ENCODE peak calls at places on chromosomes 2 and 18, in seven cellular contexts. O is heart left ventricle, Z is lower lobe of right lung, Y is GM12878, P is colonic mucosa, H is left ventricle myocardium inferior, D is MM.1S. J is an unnamed sample. For H3K4me1, the result is how much of the 10 kb centered on the place peaks cover.

GRCh38 chr2:170848587-170848986 is 31.9 kb downstream of the GAD1 start:
- DNase-seq in O (no peak), Z (no peak), Y (no peak), P (no peak), H (no peak), D (no peak), J (no peak)

GRCh38 chr2:192957425-192957824 is 762.7 kb upstream of the TMEFF2 start:
- DNase-seq in O (no peak), Z (no peak), Y (no peak), P (no peak), H (no peak), D (no peak), J (no peak)

GRCh38 chr2:42124051-42124813 is 44.9 kb upstream of the EML4 start:
- DNase-seq in O (no peak), Z (no peak), Y (peak), P (no peak), H (no peak), D (peak), J (no peak)

GRCh38 chr2:237427807-237428506 is 14.0 kb upstream of the COL6A3 start:
- DNase-seq in O (no peak), Z (no peak), Y (peak), P (no peak), H (no peak), D (peak), J (no peak)

GRCh38 chr2:62443886-62444285 is 62.1 kb downstream of the TMEM17 start:
- DNase-seq in O (no peak), Z (no peak), Y (no peak), P (no peak), H (no peak), D (no peak), J (no peak)

GRCh38 chr18:58761241-58761969 is 90.1 kb downstream of the MALT1 start:
- DNase-seq in O (peak), Z (no peak), Y (peak), P (peak), H (no peak), D (peak), J (no peak)

GRCh38 chr2:77823028-77823427 is 300.9 kb upstream of the LRRTM4 start:
- DNase-seq in O (no peak), Z (no peak), Y (no peak), P (no peak), H (no peak), D (no peak), J (no peak)

GRCh38 chr2:96231316-96231715 is 22.7 kb upstream of the STARD7 start:
- DNase-seq in O (no peak), Z (no peak), Y (no peak), P (no peak), H (no peak), D (no peak), J (no peak)

GRCh38 chr18:79695269-79695668 is 15.7 kb downstream of the CTDP1 start:
- DNase-seq in O (no peak), Z (peak), Y (no peak), P (no peak), H (no peak), D (no peak), J (no peak)

GRCh38 chr18:38198956-38199355 is 633.4 kb upstream of the CELF4 start:
- DNase-seq in O (no peak), Z (no peak), Y (no peak), P (no peak), H (no peak), D (no peak), J (no peak)

GRCh38 chr2:160803881-160804280 is 310.3 kb upstream of the RBMS1 start:
- DNase-seq in O (no peak), Z (no peak), Y (no peak), P (no peak), H (no peak), D (no peak), J (no peak)

GRCh38 chr18:32724071-32724696 is 48.6 kb downstream of the KLHL14 start:
- DNase-seq in O (no peak), Z (no peak), Y (no peak), P (no peak), H (no peak), D (no peak), J (no peak)

GRCh38 chr2:154900963-154901517 is 202.5 kb downstream of the KCNJ3 start:
- DNase-seq in O (no peak), Z (no peak), Y (no peak), P (no peak), H (no peak), D (no peak), J (no peak)

GRCh38 chr2:54899576-54900200 is 150.6 kb downstream of the RTN4 start:
- DNase-seq in O (no peak), Z (no peak), Y (peak), P (no peak), H (no peak), D (peak), J (no peak)

GRCh38 chr2:232436381-232437129 is 19.4 kb upstream of the ALPI start:
- DNase-seq in O (no peak), Z (peak), Y (no peak), P (peak), H (no peak), D (no peak), J (peak)

GRCh38 chr2:27773959-27774358 is 2.4 kb downstream of the MRPL33 start:
- DNase-seq in O (no peak), Z (no peak), Y (no peak), P (no peak), H (no peak), D (no peak), J (no peak)

GRCh38 chr18:43277164-43277600 is at the start of gene SYT4:
- DNase-seq in O (peak), Z (no peak), Y (no peak), P (no peak), H (peak), D (no peak), J (peak)

GRCh38 chr2:133194068-133194655 is 374.1 kb downstream of the NCKAP5 start:
- DNase-seq in O (no peak), Z (no peak), Y (no peak), P (no peak), H (no peak), D (no peak), J (no peak)

GRCh38 chr2:61632276-61633169 is 94.4 kb upstream of the XPO1 start:
- DNase-seq in O (no peak), Z (no peak), Y (no peak), P (peak), H (no peak), D (no peak), J (no peak)

GRCh38 chr2:47344890-47345583 is 57.9 kb upstream of the MSH2 start:
- DNase-seq in O (peak), Z (peak), Y (no peak), P (peak), H (peak), D (no peak), J (peak)

GRCh38 chr2:130920417-130921030 is 83.8 kb downstream of the ARHGEF4 start:
- DNase-seq in O (peak), Z (peak), Y (peak), P (peak), H (peak), D (peak), J (no peak)

GRCh38 chr2:67057901-67058703 is 339.0 kb upstream of the ETAA1 start:
- DNase-seq in O (no peak), Z (no peak), Y (no peak), P (no peak), H (no peak), D (no peak), J (no peak)

GRCh38 chr2:229159405-229159804 is 111.7 kb downstream of the PID1 start:
- DNase-seq in O (no peak), Z (no peak), Y (no peak), P (no peak), H (no peak), D (no peak), J (no peak)

GRCh38 chr2:216873573-216873972 is 13.7 kb upstream of the TNP1 start:
- DNase-seq in O (no peak), Z (no peak), Y (no peak), P (no peak), H (no peak), D (no peak), J (no peak)

GRCh38 chr2:170568511-170568910 is 146.6 kb upstream of the SP5 start:
- DNase-seq in O (no peak), Z (no peak), Y (no peak), P (no peak), H (no peak), D (no peak), J (no peak)

GRCh38 chr2:48722391-48722790 is 33.1 kb downstream of the LHCGR start:
- DNase-seq in O (no peak), Z (no peak), Y (no peak), P (no peak), H (no peak), D (no peak), J (no peak)

GRCh38 chr2:48719480-48720177 is 35.9 kb downstream of the LHCGR start:
- DNase-seq in O (no peak), Z (no peak), Y (no peak), P (no peak), H (no peak), D (no peak), J (no peak)

GRCh38 chr2:48724278-48724677 is 31.2 kb downstream of the LHCGR start:
- DNase-seq in O (no peak), Z (no peak), Y (no peak), P (no peak), H (no peak), D (no peak), J (no peak)

GRCh38 chr2:48723125-48723524 is 32.4 kb downstream of the LHCGR start:
- DNase-seq in O (no peak), Z (no peak), Y (no peak), P (no peak), H (no peak), D (no peak), J (no peak)

DNA sequence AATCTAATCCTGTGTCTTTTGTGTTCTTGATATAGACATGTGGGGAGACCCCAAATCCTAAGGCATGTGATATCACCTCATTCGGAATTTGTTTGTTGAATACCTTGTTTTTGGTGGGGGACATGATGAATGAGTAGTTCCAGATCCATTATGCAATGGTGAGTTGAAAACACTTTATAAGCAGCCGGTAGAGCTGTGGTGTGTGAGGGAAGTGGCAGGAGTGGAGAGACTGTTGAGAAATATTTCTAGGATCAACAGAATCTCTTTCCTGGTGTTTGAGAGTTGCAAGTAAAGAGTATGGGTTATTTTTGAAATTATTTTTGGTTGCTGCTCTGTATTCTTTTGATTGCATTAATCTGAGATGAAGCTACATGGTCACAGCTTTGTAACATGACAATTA is 34.4 kb downstream of the LHCGR start:
- DNase-seq in O (no peak), Z (no peak), Y (no peak), P (no peak), H (no peak), D (no peak), J (no peak)
- H3K4me1 ChIP-seq in O (under half), Z (under half), Y (under half), P (under half), H (under half), D (under half), J (under half)

GRCh38 chr2:43831438-43832294 is 7.0 kb downstream of the ABCG5 start:
- DNase-seq in O (no peak), Z (no peak), Y (no peak), P (no peak), H (no peak), D (no peak), J (no peak)
- H3K4me3 ChIP-seq in O (peak), Z (peak), Y (no peak), P (peak), H (peak), D (no peak), J (no peak)

GRCh38 chr2:74414475-74414874 is 6.9 kb downstream of the C2orf81 start:
- DNase-seq in O (no peak), Z (no peak), Y (no peak), P (no peak), H (no peak), D (no peak), J (no peak)

GRCh38 chr2:74413001-74413698 is 8.3 kb downstream of the C2orf81 start:
- DNase-seq in O (no peak), Z (no peak), Y (no peak), P (peak), H (no peak), D (no peak), J (no peak)

GRCh38 chr2:74416721-74417120 is 4.7 kb downstream of the C2orf81 start:
- DNase-seq in O (no peak), Z (no peak), Y (no peak), P (no peak), H (no peak), D (no peak), J (no peak)

GRCh38 chr2:74415762-74416395 is 5.5 kb downstream of the C2orf81 start:
- DNase-seq in O (no peak), Z (no peak), Y (no peak), P (no peak), H (no peak), D (no peak), J (no peak)

DNA sequence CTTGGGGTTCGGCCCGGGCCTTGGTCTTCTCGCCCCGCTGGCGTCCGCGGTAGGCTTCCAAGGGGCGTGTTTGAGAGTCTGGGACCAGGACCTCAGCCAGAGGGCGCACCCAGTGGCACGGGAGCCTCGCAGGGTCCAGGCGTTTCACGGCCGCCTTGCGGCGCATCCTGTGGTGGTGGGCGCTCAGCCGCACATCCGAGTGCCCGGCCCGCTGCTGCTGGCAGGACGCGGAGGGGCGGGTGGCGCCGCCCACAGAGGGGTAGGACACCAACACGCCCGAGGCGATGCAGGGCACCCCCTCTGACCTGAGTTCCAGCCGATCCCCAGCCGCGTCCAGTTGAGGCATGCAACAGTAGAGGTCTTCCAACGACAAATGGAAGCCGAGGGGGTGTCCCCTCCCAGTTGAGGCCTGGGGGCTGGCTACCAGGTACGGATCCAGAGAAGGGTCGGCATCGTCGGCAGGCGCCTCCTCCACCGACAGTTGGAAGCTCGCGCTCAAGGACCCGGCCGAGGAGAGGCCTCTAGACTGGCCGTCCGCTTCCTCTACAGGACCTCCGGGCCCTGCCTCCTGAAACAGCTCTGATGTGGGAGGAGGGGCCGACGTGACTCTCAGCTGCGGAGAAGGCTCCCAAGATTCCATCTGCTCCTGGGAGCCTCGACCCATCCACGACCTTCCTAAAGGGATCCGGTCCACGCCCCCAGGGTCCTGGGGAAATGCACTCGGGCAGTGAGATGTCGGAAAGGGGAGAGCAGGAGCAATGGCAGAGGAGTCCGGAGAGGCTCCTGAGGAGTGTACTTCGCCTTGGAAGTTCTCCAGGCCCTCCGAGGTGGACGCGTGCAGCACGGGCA is 6.3 kb downstream of the C2orf81 start:
- DNase-seq in O (peak), Z (peak), Y (no peak), P (peak), H (peak), D (no peak), J (peak)
- TF ChIP-seq CTCF in O (peak), Z (peak), Y (no peak), P (no peak), H (peak), D (no peak), J (peak)

GRCh38 chr2:25375371-25375988 is 33.8 kb upstream of the DNMT3A start:
- DNase-seq in O (no peak), Z (no peak), Y (no peak), P (no peak), H (no peak), D (no peak), J (peak)
- H3K4me1 ChIP-seq in O (under half), Z (under half), Y (under half), P (under half), H (under half), D (under half), J (under half)

GRCh38 chr2:138536302-138536701 is 34.7 kb downstream of the SPOPL start:
- DNase-seq in O (no peak), Z (no peak), Y (peak), P (no peak), H (no peak), D (no peak), J (no peak)
- H3K4me3 ChIP-seq in O (no peak), Z (no peak), Y (no peak), P (no peak), H (no peak), D (no peak), J (no peak)

GRCh38 chr18:28158083-28158581 is 18.8 kb downstream of the CDH2 start:
- DNase-seq in O (no peak), Z (no peak), Y (no peak), P (no peak), H (no peak), D (no peak), J (no peak)
- TF ChIP-seq CTCF in O (no peak), Z (no peak), Y (no peak), P (no peak), H (no peak), D (no peak), J (no peak)

GRCh38 chr2:88608184-88608583 is 19.1 kb downstream of the EIF2AK3 start:
- DNase-seq in O (no peak), Z (no peak), Y (no peak), P (no peak), H (no peak), D (peak), J (no peak)
- H3K4me1 ChIP-seq in O (under half), Z (under half), Y (under half), P (under half), H (under half), D (half or more), J (under half)

GRCh38 chr2:189131986-189132385 is 47.6 kb downstream of the COL5A2 start:
- DNase-seq in O (no peak), Z (no peak), Y (no peak), P (no peak), H (no peak), D (no peak), J (no peak)

GRCh38 chr2:189129971-189130370 is 49.6 kb downstream of the COL5A2 start:
- DNase-seq in O (no peak), Z (no peak), Y (no peak), P (no peak), H (no peak), D (no peak), J (no peak)

GRCh38 chr2:189127756-189128155 is 51.8 kb downstream of the COL5A2 start:
- DNase-seq in O (no peak), Z (no peak), Y (no peak), P (no peak), H (no peak), D (no peak), J (no peak)

GRCh38 chr2:189125195-189125594 is 54.4 kb downstream of the COL5A2 start:
- DNase-seq in O (no peak), Z (no peak), Y (no peak), P (no peak), H (no peak), D (no peak), J (no peak)

DNA sequence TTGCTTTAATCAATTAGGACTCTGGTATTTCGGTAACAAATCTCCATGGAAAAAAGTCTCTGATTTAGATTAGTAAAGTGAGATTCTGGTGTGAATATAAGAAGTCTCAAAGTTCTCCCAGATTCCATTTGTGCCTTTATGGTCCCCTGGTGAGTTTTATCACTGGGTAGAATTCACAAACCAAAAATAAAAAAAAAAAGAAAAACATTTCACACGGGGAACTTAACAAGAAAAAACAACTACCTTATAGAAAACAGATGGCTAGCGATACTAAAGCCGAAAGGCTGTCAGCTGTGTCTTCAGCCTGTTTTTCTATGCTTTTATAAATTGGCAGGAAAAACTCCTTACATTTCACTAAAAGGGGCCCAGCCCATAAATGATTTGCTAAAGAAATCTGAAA is 50.6 kb downstream of the COL5A2 start:
- DNase-seq in O (no peak), Z (no peak), Y (no peak), P (no peak), H (no peak), D (no peak), J (no peak)
- H3K4me3 ChIP-seq in O (peak), Z (no peak), Y (no peak), P (no peak), H (no peak), D (no peak), J (no peak)